ENCODE peak calls at places on chromosomes 2 and 18, in seven cellular contexts. L, Q, V, I, X, P and A are unnamed samples.

GRCh38 chr18:70228546-70228945 is 23.1 kb upstream of the RTTN start:
- DNase-seq in V (no peak), Q (no peak), I (no peak), P (no peak), L (no peak), X (no peak), A (no peak)

GRCh38 chr2:18959952-18960717 is 370.8 kb upstream of the NT5C1B start:
- DNase-seq in Q (no peak), L (no peak), P (no peak), V (no peak), I (no peak), X (no peak), A (no peak)

GRCh38 chr2:45432406-45432805 is 178.7 kb downstream of the SRBD1 start:
- DNase-seq in I (no peak), X (no peak), Q (no peak), V (no peak), P (no peak), L (no peak), A (no peak)

GRCh38 chr2:222050981-222051380 is 247.8 kb downstream of the PAX3 start:
- DNase-seq in X (no peak), P (no peak), L (no peak), Q (no peak), I (no peak), V (no peak), A (no peak)

GRCh38 chr2:224252601-224253000 is 149.3 kb downstream of the FAM124B start:
- DNase-seq in L (no peak), P (peak; percentile 89), Q (no peak), X (no peak), V (no peak), I (peak; percentile 44), A (no peak)

GRCh38 chr18:59861009-59861408 is 38.8 kb upstream of the PMAIP1 start:
- DNase-seq in X (no peak), I (peak; percentile 69), P (peak; percentile 38), V (no peak), Q (no peak), L (no peak), A (no peak)

GRCh38 chr2:152560163-152560562 is 157.1 kb downstream of the PRPF40A start:
- DNase-seq in Q (no peak), I (peak; percentile 80), L (no peak), P (no peak), X (no peak), V (no peak), A (no peak)

GRCh38 chr2:238891667-238892500 is 44.0 kb downstream of the TWIST2 start:
- DNase-seq in L (no peak), X (no peak), P (no peak), V (no peak), I (no peak), Q (no peak), A (no peak)

GRCh38 chr2:195009202-195009601 is 647.8 kb upstream of the SLC39A10 start:
- DNase-seq in X (no peak), P (peak; percentile 6), L (no peak), V (no peak), I (no peak), Q (no peak), A (no peak)

GRCh38 chr2:203361922-203362321 is 33.7 kb downstream of the ABI2 start:
- DNase-seq in V (no peak), Q (no peak), I (peak; percentile 19), P (peak; percentile 6), L (no peak), X (no peak), A (no peak)

GRCh38 chr2:143513081-143513480 is 383.9 kb downstream of the ARHGAP15 start:
- DNase-seq in I (peak; percentile 56), X (no peak), L (no peak), V (no peak), Q (no peak), P (peak; percentile 78), A (no peak)

GRCh38 chr2:2872713-2873449 is 504.7 kb downstream of the EIPR1 start:
- DNase-seq in Q (no peak), I (no peak), X (no peak), P (no peak), V (no peak), L (no peak), A (no peak)

GRCh38 chr2:59177748-59178147 is 936.6 kb upstream of the FANCL start:
- DNase-seq in Q (no peak), X (no peak), V (no peak), I (no peak), L (no peak), P (no peak), A (no peak)

GRCh38 chr2:180175736-180176135 is 168.6 kb upstream of the CWC22 start:
- DNase-seq in V (no peak), Q (no peak), L (no peak), P (no peak), X (no peak), I (no peak), A (no peak)

GRCh38 chr2:3776311-3776710 is 72.9 kb downstream of the DCDC2C start:
- DNase-seq in P (no peak), Q (no peak), V (no peak), X (no peak), L (no peak), I (no peak), A (no peak)

GRCh38 chr2:96760986-96761832 is 507 bp downstream of the CNNM4 start:
- DNase-seq in P (peak; percentile 10), Q (no peak), V (no peak), X (no peak), I (peak; percentile 34), L (peak; percentile 70), A (peak; percentile 14)

GRCh38 chr2:41187683-41188082 is 735.8 kb upstream of the SLC8A1 start:
- DNase-seq in P (no peak), Q (no peak), I (no peak), X (no peak), V (no peak), L (no peak), A (no peak)

GRCh38 chr2:173589604-173590277 is 235.1 kb downstream of the CDCA7 start:
- DNase-seq in I (peak; percentile 13), Q (no peak), X (no peak), V (no peak), L (no peak), P (no peak), A (no peak)

GRCh38 chr18:36073676-36074075 is 6.3 kb upstream of the RPRD1A start:
- DNase-seq in I (no peak), X (no peak), Q (no peak), L (no peak), P (no peak), V (no peak), A (no peak)

GRCh38 chr18:78892201-78892600 is 87.4 kb upstream of the SALL3 start:
- DNase-seq in Q (no peak), V (no peak), I (no peak), L (no peak), P (no peak), X (no peak), A (no peak)